ENCODE peak calls at places on chromosome 17, in eight cellular contexts. A is CD8-positive, alpha-beta memory T cell; N is stomach; G is hepatic stellate cell; U is heart right ventricle; H is HEK293T; O is head of caudate nucleus; C is NCI-H1105 treated with DMSO at 0.1 percent for 48 hours. V is an unnamed sample.

GRCh38 chr17:42180922-42181850 is at the start of gene KCNH4:
- DNase-seq in O (peak; percentile 96), C (peak; percentile 75), A (peak; percentile 65), H (peak; percentile 85), N (peak; percentile 81), G (peak; percentile 78), U (peak; percentile 81), V (peak; percentile 81)

GRCh38 chr17:50452627-50453300 is 15.9 kb downstream of the CHAD start:
- DNase-seq in C (no peak), N (no peak), A (no peak), H (no peak), G (no peak), U (no peak), O (no peak), V (no peak)

GRCh38 chr17:18319604-18320256 is 4.6 kb downstream of the SMCR8 start:
- DNase-seq in H (peak; percentile 52), N (peak; percentile 27), O (peak; percentile 33), U (no peak), G (peak; percentile 63), C (peak; percentile 15), A (no peak), V (no peak)

GRCh38 chr17:19348806-19349205 is 13.7 kb downstream of the B9D1 start:
- DNase-seq in H (no peak), C (no peak), N (no peak), G (no peak), A (no peak), O (no peak), U (no peak), V (no peak)

GRCh38 chr17:82881900-82882714 is 42.3 kb upstream of the ZNF750 start:
- DNase-seq in O (peak; percentile 64), C (no peak), G (no peak), N (peak; percentile 63), U (peak; percentile 58), A (no peak), H (no peak), V (no peak)

GRCh38 chr17:45792437-45792836 is 8.3 kb downstream of the CRHR1 start:
- DNase-seq in G (no peak), U (no peak), H (no peak), N (no peak), C (no peak), O (no peak), A (no peak), V (no peak)

GRCh38 chr17:27782791-27783206 is 17.5 kb downstream of the NOS2 start:
- DNase-seq in N (no peak), U (peak; percentile 36), G (no peak), A (no peak), C (no peak), O (no peak), H (no peak), V (no peak)

GRCh38 chr17:75267403-75268232 is 3.4 kb downstream of the MIF4GD start:
- DNase-seq in N (no peak), U (no peak), O (no peak), C (peak; percentile 8), G (no peak), A (no peak), H (no peak), V (no peak)

GRCh38 chr17:44115585-44116415 is 7.6 kb downstream of the HDAC5 start:
- DNase-seq in C (no peak), N (no peak), G (peak; percentile 73), A (no peak), O (peak; percentile 53), U (no peak), H (peak; percentile 59), V (no peak)

GRCh38 chr17:20989481-20989880 is 53.3 kb downstream of the USP22 start:
- DNase-seq in O (no peak), C (no peak), A (no peak), U (no peak), H (no peak), G (no peak), N (no peak), V (no peak)

GRCh38 chr17:14337596-14338079 is 36.8 kb downstream of the HS3ST3B1 start:
- DNase-seq in U (no peak), N (no peak), G (no peak), C (no peak), H (no peak), O (no peak), A (no peak), V (no peak)

GRCh38 chr17:63772801-63773271 is 561 bp downstream of the CCDC47 start:
- DNase-seq in C (no peak), U (no peak), H (no peak), N (no peak), G (peak; percentile 17), A (peak; percentile 20), O (no peak), V (no peak)

GRCh38 chr17:913207-913606 is 66.4 kb downstream of the NXN start:
- DNase-seq in C (no peak), G (no peak), U (no peak), N (no peak), O (no peak), H (no peak), A (no peak), V (no peak)

GRCh38 chr17:77279448-77280303 is 138.9 kb downstream of the SEC14L1 start:
- DNase-seq in G (no peak), O (no peak), H (no peak), C (no peak), U (no peak), N (peak; percentile 44), A (no peak), V (no peak)

GRCh38 chr17:19005789-19006430 is 1.3 kb upstream of the FAM83G start:
- DNase-seq in G (no peak), H (no peak), O (no peak), A (no peak), U (peak; percentile 1), C (no peak), N (no peak), V (no peak)

GRCh38 chr17:40511667-40512221 is 10.3 kb upstream of the TNS4 start:
- DNase-seq in C (no peak), U (no peak), N (no peak), A (no peak), O (no peak), G (no peak), H (no peak), V (no peak)

V was measured in effector memory CD8-positive, alpha-beta T cell.